ENCODE peak calls at places on chromosomes 6 and 20, in four cellular contexts. One of them, this sample, is unnamed. For H3K4me1, the result is how much of the 10 kb centered on the place peaks cover.

GRCh38 chr6:41940759-41941279 is 789 bp downstream of the CCND3 start:
- DNase-seq in breast epithelium: no peak
- DNase-seq in heart left ventricle: peak
- DNase-seq in astrocyte: no peak
- DNase-seq in this sample: peak

GRCh38 chr6:169240591-169241390 is 12.9 kb downstream of the THBS2 start:
- DNase-seq in breast epithelium: peak
- DNase-seq in heart left ventricle: no peak
- DNase-seq in astrocyte: no peak
- DNase-seq in this sample: no peak

GRCh38 chr20:3218307-3218988 is 9.2 kb downstream of the ITPA start:
- DNase-seq in breast epithelium: peak
- DNase-seq in heart left ventricle: peak
- DNase-seq in astrocyte: no peak
- DNase-seq in this sample: peak

GRCh38 chr6:62150048-62150663 is 135.9 kb downstream of the KHDRBS2 start:
- DNase-seq in breast epithelium: no peak
- DNase-seq in heart left ventricle: no peak
- DNase-seq in astrocyte: no peak
- DNase-seq in this sample: no peak

GRCh38 chr20:64057628-64058498 is 5.1 kb upstream of the TCEA2 start:
- DNase-seq in breast epithelium: peak
- DNase-seq in heart left ventricle: peak
- DNase-seq in astrocyte: no peak
- DNase-seq in this sample: peak

GRCh38 chr20:412081-412480 is 4.0 kb downstream of the RBCK1 start:
- DNase-seq in breast epithelium: no peak
- DNase-seq in heart left ventricle: no peak
- DNase-seq in astrocyte: no peak
- DNase-seq in this sample: no peak

GRCh38 chr6:39731565-39731964 is 6.4 kb upstream of the KIF6 start:
- DNase-seq in breast epithelium: no peak
- DNase-seq in heart left ventricle: no peak
- DNase-seq in astrocyte: no peak
- DNase-seq in this sample: no peak

GRCh38 chr6:107418118-107418517 is 41.2 kb downstream of the PDSS2 start:
- DNase-seq in breast epithelium: no peak
- DNase-seq in heart left ventricle: no peak
- DNase-seq in astrocyte: no peak
- DNase-seq in this sample: no peak

GRCh38 chr20:45538209-45538798 is 978 bp downstream of the WFDC6 start:
- DNase-seq in breast epithelium: no peak
- DNase-seq in heart left ventricle: no peak
- DNase-seq in astrocyte: no peak
- DNase-seq in this sample: no peak

GRCh38 chr20:24303393-24303792 is 166.0 kb upstream of the SYNDIG1 start:
- DNase-seq in breast epithelium: no peak
- DNase-seq in heart left ventricle: no peak
- DNase-seq in astrocyte: no peak
- DNase-seq in this sample: no peak

GRCh38 chr6:22067127-22067526 is 229.7 kb downstream of the PRL start:
- DNase-seq in breast epithelium: no peak
- DNase-seq in heart left ventricle: peak
- DNase-seq in astrocyte: no peak
- DNase-seq in this sample: no peak

GRCh38 chr6:22068561-22069346 is 228.1 kb downstream of the PRL start:
- DNase-seq in breast epithelium: no peak
- DNase-seq in heart left ventricle: no peak
- DNase-seq in astrocyte: no peak
- DNase-seq in this sample: no peak

GRCh38 chr6:22072939-22073338 is 223.9 kb downstream of the PRL start:
- DNase-seq in breast epithelium: no peak
- DNase-seq in heart left ventricle: no peak
- DNase-seq in astrocyte: no peak
- DNase-seq in this sample: no peak

DNA sequence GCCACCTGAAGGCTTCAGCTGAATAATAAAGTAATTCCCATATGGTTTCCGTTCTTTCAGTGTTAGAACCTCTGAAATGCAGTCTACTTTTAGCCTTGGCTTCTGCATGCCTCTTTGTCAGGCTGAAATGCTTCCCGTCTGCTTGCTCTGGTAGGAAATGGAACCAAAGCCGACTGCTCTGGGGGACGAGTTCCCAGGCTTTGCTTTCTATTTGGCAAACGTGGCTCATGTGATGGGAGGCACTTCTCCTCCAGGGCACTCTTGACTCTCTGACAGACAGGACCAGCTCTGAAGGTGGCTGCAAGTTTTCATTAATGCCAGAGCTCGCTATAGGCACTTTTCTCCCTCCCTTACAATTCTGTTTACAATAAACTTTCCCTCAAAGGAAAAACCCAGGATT is 225.2 kb downstream of the PRL start:
- DNase-seq in breast epithelium: no peak
- DNase-seq in heart left ventricle: peak
- DNase-seq in astrocyte: peak
- DNase-seq in this sample: peak
- H3K4me1 ChIP-seq in breast epithelium: under half
- H3K4me1 ChIP-seq in heart left ventricle: under half
- H3K4me1 ChIP-seq in astrocyte: under half
- H3K4me1 ChIP-seq in this sample: under half

GRCh38 chr6:21747441-21747840 is 153.9 kb downstream of the SOX4 start:
- DNase-seq in breast epithelium: no peak
- DNase-seq in heart left ventricle: no peak
- DNase-seq in astrocyte: no peak
- DNase-seq in this sample: no peak

GRCh38 chr6:21745543-21746337 is 152.2 kb downstream of the SOX4 start:
- DNase-seq in breast epithelium: no peak
- DNase-seq in heart left ventricle: no peak
- DNase-seq in astrocyte: no peak
- DNase-seq in this sample: no peak

GRCh38 chr6:21742238-21742660 is 148.7 kb downstream of the SOX4 start:
- DNase-seq in breast epithelium: no peak
- DNase-seq in heart left ventricle: no peak
- DNase-seq in astrocyte: peak
- DNase-seq in this sample: no peak

GRCh38 chr6:21741221-21742109 is 147.9 kb downstream of the SOX4 start:
- DNase-seq in breast epithelium: no peak
- DNase-seq in heart left ventricle: no peak
- DNase-seq in astrocyte: peak
- DNase-seq in this sample: no peak

DNA sequence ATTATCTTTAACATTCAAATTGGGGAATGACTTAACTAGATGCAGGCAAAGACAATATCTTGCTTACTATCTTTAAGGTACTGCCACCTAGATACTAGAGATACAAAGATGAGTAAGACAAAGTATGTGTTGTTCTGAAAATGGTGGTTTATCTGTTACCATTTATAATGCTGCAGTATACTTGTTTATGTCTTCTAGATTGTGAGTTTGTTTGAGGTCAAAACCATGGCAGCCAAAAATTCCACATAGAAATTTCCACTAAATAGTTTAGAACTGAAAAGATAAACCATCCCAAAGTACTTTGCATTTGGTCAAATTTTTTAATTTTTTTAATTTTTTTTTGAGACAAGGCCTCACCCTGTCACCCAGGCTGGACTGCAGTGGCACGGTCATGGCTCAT is 150.8 kb downstream of the SOX4 start:
- DNase-seq in breast epithelium: no peak
- DNase-seq in heart left ventricle: no peak
- DNase-seq in astrocyte: no peak
- DNase-seq in this sample: no peak
- H3K4me1 ChIP-seq in breast epithelium: under half
- H3K4me1 ChIP-seq in heart left ventricle: under half
- H3K4me1 ChIP-seq in astrocyte: under half
- H3K4me1 ChIP-seq in this sample: under half

GRCh38 chr6:45206793-45207492 is 121.2 kb upstream of the RUNX2 start:
- DNase-seq in breast epithelium: no peak
- DNase-seq in heart left ventricle: no peak
- DNase-seq in astrocyte: no peak
- DNase-seq in this sample: no peak

GRCh38 chr6:45212976-45213375 is 115.2 kb upstream of the RUNX2 start:
- DNase-seq in breast epithelium: no peak
- DNase-seq in heart left ventricle: no peak
- DNase-seq in astrocyte: peak
- DNase-seq in this sample: no peak

GRCh38 chr6:45215759-45216158 is 112.4 kb upstream of the RUNX2 start:
- DNase-seq in breast epithelium: no peak
- DNase-seq in heart left ventricle: no peak
- DNase-seq in astrocyte: no peak
- DNase-seq in this sample: no peak

DNA sequence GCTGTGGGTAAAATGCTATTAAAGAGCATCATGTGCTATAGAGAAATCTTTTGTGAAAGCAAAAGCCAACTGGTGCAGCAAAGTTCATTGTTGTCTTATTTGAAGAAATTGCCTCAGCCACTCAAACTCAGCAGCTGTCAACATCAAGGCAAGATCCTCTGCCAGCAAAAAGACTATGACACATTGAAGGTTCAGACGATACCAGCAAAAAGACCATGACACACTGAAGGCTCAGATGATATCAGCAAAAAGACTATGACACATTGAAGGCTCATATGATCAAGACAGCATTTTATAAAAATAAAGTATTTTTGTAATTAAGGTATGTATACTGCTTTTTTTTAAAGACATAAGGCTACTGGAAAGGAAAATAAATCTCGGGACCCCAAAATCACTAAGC is 118.4 kb upstream of the RUNX2 start:
- DNase-seq in breast epithelium: no peak
- DNase-seq in heart left ventricle: no peak
- DNase-seq in astrocyte: no peak
- DNase-seq in this sample: no peak
- H3K4me1 ChIP-seq in breast epithelium: under half
- H3K4me1 ChIP-seq in heart left ventricle: under half
- H3K4me1 ChIP-seq in astrocyte: under half
- H3K4me1 ChIP-seq in this sample: under half

GRCh38 chr20:32786059-32786760 is 24.0 kb downstream of the DNMT3B start:
- DNase-seq in breast epithelium: no peak
- DNase-seq in heart left ventricle: no peak
- DNase-seq in astrocyte: no peak
- DNase-seq in this sample: no peak
- H3K4me1 ChIP-seq in breast epithelium: under half
- H3K4me1 ChIP-seq in heart left ventricle: under half
- H3K4me1 ChIP-seq in astrocyte: under half
- H3K4me1 ChIP-seq in this sample: under half

DNA sequence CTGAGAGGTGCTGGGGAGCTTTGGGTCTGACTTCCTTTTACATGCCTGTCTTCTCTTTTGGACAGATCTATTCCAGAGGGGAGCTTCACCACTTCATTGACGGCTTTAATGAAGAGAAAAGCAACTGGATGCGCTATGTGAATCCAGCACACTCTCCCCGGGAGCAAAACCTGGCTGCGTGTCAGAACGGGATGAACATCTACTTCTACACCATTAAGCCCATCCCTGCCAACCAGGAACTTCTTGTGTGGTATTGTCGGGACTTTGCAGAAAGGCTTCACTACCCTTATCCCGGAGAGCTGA is 13.1 kb downstream of the PRDM1 start:
- DNase-seq in breast epithelium: no peak
- DNase-seq in heart left ventricle: no peak
- DNase-seq in astrocyte: no peak
- DNase-seq in this sample: no peak
- H3K4me1 ChIP-seq in breast epithelium: under half
- H3K4me1 ChIP-seq in heart left ventricle: under half
- H3K4me1 ChIP-seq in astrocyte: under half
- H3K4me1 ChIP-seq in this sample: under half

GRCh38 chr20:62365814-62366369 is 1.2 kb downstream of the LAMA5 start:
- DNase-seq in breast epithelium: no peak
- DNase-seq in heart left ventricle: peak
- DNase-seq in astrocyte: no peak
- DNase-seq in this sample: no peak

GRCh38 chr20:62364911-62365736 is 2.0 kb downstream of the LAMA5 start:
- DNase-seq in breast epithelium: no peak
- DNase-seq in heart left ventricle: peak
- DNase-seq in astrocyte: no peak
- DNase-seq in this sample: peak

GRCh38 chr20:62362991-62363919 is 3.9 kb downstream of the LAMA5 start:
- DNase-seq in breast epithelium: no peak
- DNase-seq in heart left ventricle: peak
- DNase-seq in astrocyte: no peak
- DNase-seq in this sample: peak

GRCh38 chr20:62362590-62362940 is 4.5 kb downstream of the LAMA5 start:
- DNase-seq in breast epithelium: no peak
- DNase-seq in heart left ventricle: peak
- DNase-seq in astrocyte: no peak
- DNase-seq in this sample: peak

GRCh38 chr20:62363920-62364851 is 2.9 kb downstream of the LAMA5 start:
- DNase-seq in breast epithelium: no peak
- DNase-seq in heart left ventricle: peak
- DNase-seq in astrocyte: no peak
- DNase-seq in this sample: peak
- H3K4me1 ChIP-seq in breast epithelium: half or more
- H3K4me1 ChIP-seq in heart left ventricle: half or more
- H3K4me1 ChIP-seq in astrocyte: under half
- H3K4me1 ChIP-seq in this sample: half or more

GRCh38 chr6:150686566-150686965 is 86.9 kb downstream of the PLEKHG1 start:
- DNase-seq in breast epithelium: no peak
- DNase-seq in heart left ventricle: no peak
- DNase-seq in astrocyte: no peak
- DNase-seq in this sample: no peak
- H3K4me1 ChIP-seq in breast epithelium: under half
- H3K4me1 ChIP-seq in heart left ventricle: under half
- H3K4me1 ChIP-seq in astrocyte: under half
- H3K4me1 ChIP-seq in this sample: under half

GRCh38 chr6:149482542-149483261 is 2.1 kb downstream of the ZC3H12D start:
- DNase-seq in breast epithelium: no peak
- DNase-seq in heart left ventricle: no peak
- DNase-seq in astrocyte: no peak
- DNase-seq in this sample: no peak
- H3K4me1 ChIP-seq in breast epithelium: under half
- H3K4me1 ChIP-seq in heart left ventricle: under half
- H3K4me1 ChIP-seq in astrocyte: under half
- H3K4me1 ChIP-seq in this sample: half or more

GRCh38 chr6:18412644-18413043 is 25.5 kb downstream of the RNF144B start:
- DNase-seq in breast epithelium: no peak
- DNase-seq in heart left ventricle: no peak
- DNase-seq in astrocyte: peak
- DNase-seq in this sample: no peak
- H3K4me1 ChIP-seq in breast epithelium: under half
- H3K4me1 ChIP-seq in heart left ventricle: under half
- H3K4me1 ChIP-seq in astrocyte: under half
- H3K4me1 ChIP-seq in this sample: under half